ENCODE peak calls at places on chromosomes 13 and 19, in six cellular contexts. U is kidney epithelial cell; Z is IMR-90; P is activated effector memory CD4-positive, alpha-beta T cell treated with anti-CD3 and anti-CD28 coated beads, Interleukin-2, amount 50 U/mL, for 16 hours; Q is natural killer cell treated with Interleukin-12 subunit alpha and Interleukin-12 subunit beta and Interleukin-15 and Interleukin-18, amount 100 ng/mL, for 72 hours; G is body of pancreas. B is an unnamed sample.

GRCh38 chr13:79354285-79354684 is 51.8 kb downstream of the RBM26 start:
- DNase-seq in U (no peak), Z (no peak), P (no peak), Q (no peak), G (no peak), B (no peak)

GRCh38 chr13:48505597-48506091 is 27.2 kb downstream of the RCBTB2 start:
- DNase-seq in U (no peak), Z (peak), P (peak), Q (peak), G (no peak), B (no peak)

GRCh38 chr13:113652404-113653263 is 5.4 kb downstream of the ATP4B start:
- DNase-seq in U (no peak), Z (no peak), P (peak), Q (no peak), G (no peak), B (no peak)

GRCh38 chr13:46352810-46353209 is 34.2 kb downstream of the RUBCNL start:
- DNase-seq in U (no peak), Z (no peak), P (no peak), Q (no peak), G (no peak), B (no peak)

GRCh38 chr13:78102121-78102677 is 183.6 kb upstream of the EDNRB start:
- DNase-seq in U (no peak), Z (peak), P (no peak), Q (no peak), G (no peak), B (peak)

GRCh38 chr19:30968210-30968609 is 381.0 kb downstream of the TSHZ3 start:
- DNase-seq in U (no peak), Z (no peak), P (no peak), Q (no peak), G (no peak), B (no peak)

GRCh38 chr19:40387151-40387550 is 2.8 kb downstream of the HIPK4 start:
- DNase-seq in U (no peak), Z (no peak), P (no peak), Q (no peak), G (no peak), B (no peak)

GRCh38 chr13:98315466-98315865 is 138.4 kb upstream of the RNF113B start:
- DNase-seq in U (peak), Z (peak), P (no peak), Q (no peak), G (no peak), B (peak)

B was measured in fibroblast of pulmonary artery.